ENCODE peak calls at places on chromosomes 16 and 17, in seven cellular contexts. H, B, A, X, V, D and T are unnamed samples.

GRCh38 chr17:354651-355556 is 2.3 kb upstream of the RPH3AL start:
- DNase-seq in H (no peak), B (no peak), A (no peak), X (no peak), V (no peak), D (no peak), T (no peak)

GRCh38 chr16:2152695-2153506 is 2.7 kb upstream of the TRAF7 start:
- DNase-seq in H (peak; percentile 45), B (no peak), A (no peak), X (peak; percentile 48), V (no peak), D (no peak), T (no peak)

GRCh38 chr16:997440-998051 is 16.0 kb downstream of the SOX8 start:
- DNase-seq in H (peak; percentile 32), B (peak; percentile 33), A (peak; percentile 42), X (peak; percentile 72), V (no peak), D (no peak), T (no peak)

GRCh38 chr16:85687651-85688471 is 893 bp downstream of the GINS2 start:
- DNase-seq in H (peak; percentile 44), B (no peak), A (no peak), X (no peak), V (no peak), D (no peak), T (no peak)

GRCh38 chr17:50466371-50467113 is 2.1 kb downstream of the CHAD start:
- DNase-seq in H (peak; percentile 90), B (no peak), A (no peak), X (peak; percentile 84), V (no peak), D (no peak), T (no peak)

GRCh38 chr16:62363451-62363850 is 327.2 kb upstream of the CDH8 start:
- DNase-seq in H (no peak), B (peak; percentile 7), A (no peak), X (no peak), V (no peak), D (no peak), T (no peak)

GRCh38 chr17:73548620-73549311 is 95.5 kb downstream of the SDK2 start:
- DNase-seq in H (no peak), B (no peak), A (no peak), X (no peak), V (no peak), D (no peak), T (no peak)

GRCh38 chr17:75414488-75414887 is 9.0 kb upstream of the GRB2 start:
- DNase-seq in H (no peak), B (no peak), A (no peak), X (no peak), V (no peak), D (no peak), T (no peak)

GRCh38 chr17:2034806-2035548 is 5.0 kb downstream of the DPH1 start:
- DNase-seq in H (no peak), B (no peak), A (no peak), X (no peak), V (no peak), D (no peak), T (no peak)

GRCh38 chr17:62064029-62064790 is 868 bp downstream of the MED13 start:
- DNase-seq in H (peak; percentile 29), B (no peak), A (no peak), X (no peak), V (no peak), D (no peak), T (no peak)

GRCh38 chr17:69733171-69734014 is 318.9 kb downstream of the MAP2K6 start:
- DNase-seq in H (no peak), B (no peak), A (no peak), X (no peak), V (no peak), D (no peak), T (no peak)

GRCh38 chr16:78970650-78971049 is 629.9 kb downstream of the MAF start:
- DNase-seq in H (no peak), B (no peak), A (no peak), X (no peak), V (no peak), D (no peak), T (no peak)

GRCh38 chr17:33459078-33459940 is 166.2 kb upstream of the ASIC2 start:
- DNase-seq in H (no peak), B (no peak), A (no peak), X (no peak), V (no peak), D (no peak), T (no peak)
- TF ChIP-seq CTCF in H (no peak), B (peak; percentile 30), A (no peak), X (no peak), V (no peak), D (no peak), T (no peak)

GRCh38 chr16:87190288-87191240 is 126.6 kb downstream of the C16orf95 start:
- DNase-seq in H (no peak), B (no peak), A (no peak), X (no peak), V (no peak), D (no peak), T (no peak)
- TF ChIP-seq CTCF in H (no peak), B (peak; percentile 57), A (no peak), X (no peak), V (no peak), D (no peak), T (no peak)

GRCh38 chr17:35175638-35176415 is 18.4 kb downstream of the SLC35G3 start:
- DNase-seq in H (no peak), B (no peak), A (no peak), X (no peak), V (no peak), D (no peak), T (no peak)
- TF ChIP-seq CTCF in H (no peak), B (no peak), A (no peak), X (no peak), V (no peak), D (no peak), T (no peak)

GRCh38 chr17:63700528-63701441 is 860 bp upstream of the LIMD2 start:
- DNase-seq in H (no peak), B (no peak), A (peak; percentile 48), X (peak; percentile 27), V (peak; percentile 52), D (no peak), T (no peak)
- TF ChIP-seq CTCF in H (no peak), B (peak; percentile 23), A (no peak), X (no peak), V (no peak), D (no peak), T (no peak)

DNA sequence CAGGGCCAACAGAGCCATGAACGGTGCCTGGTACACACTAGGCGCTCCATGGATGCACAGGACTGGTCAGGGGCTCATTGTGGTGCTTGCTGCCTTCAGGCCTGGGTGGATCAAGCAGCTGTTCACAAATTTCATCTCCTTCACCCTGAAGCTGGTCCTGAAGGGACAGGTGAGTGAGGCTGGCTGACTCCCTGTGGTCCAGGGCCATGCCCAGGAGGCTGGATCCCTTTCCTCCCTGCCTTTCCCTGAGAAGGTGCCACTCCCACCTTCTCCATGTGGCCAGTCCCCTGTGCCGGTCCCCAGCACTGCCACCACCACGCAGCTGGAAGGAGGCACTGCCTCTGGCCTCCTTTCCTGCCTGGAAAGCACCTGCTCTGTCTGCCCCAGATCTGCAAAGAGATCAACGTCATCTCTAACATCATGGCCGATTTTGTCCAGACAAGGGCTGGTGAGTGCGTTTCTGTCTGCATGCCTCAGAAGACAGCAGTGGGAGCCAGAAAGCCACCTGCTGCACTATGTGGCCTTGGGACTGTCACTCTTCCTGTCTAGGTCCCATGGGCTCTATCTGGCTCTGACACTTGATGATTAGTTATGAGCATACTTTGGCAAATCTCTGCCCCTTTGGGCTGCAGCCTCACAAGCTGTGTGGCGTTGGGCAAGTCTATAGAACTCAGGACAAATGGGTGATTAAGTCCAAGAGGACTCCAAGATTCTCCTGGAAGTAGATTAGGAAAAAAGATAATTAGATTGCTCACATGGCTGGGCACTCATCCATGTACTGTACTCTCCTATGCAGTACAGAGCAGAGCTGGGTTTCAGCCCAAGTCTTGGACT is 9.4 kb downstream of the CETP start:
- DNase-seq in H (no peak), B (no peak), A (no peak), X (no peak), V (no peak), D (no peak), T (no peak)
- TF ChIP-seq CTCF in H (no peak), B (no peak), A (no peak), X (no peak), V (no peak), D (no peak), T (no peak)

GRCh38 chr17:7186241-7186640 is 7.1 kb upstream of the ASGR1 start:
- DNase-seq in H (no peak), B (no peak), A (no peak), X (no peak), V (no peak), D (no peak), T (no peak)
- TF ChIP-seq CTCF in H (no peak), B (peak; percentile 35), A (no peak), X (no peak), V (no peak), D (no peak), T (peak; percentile 29)